ENCODE peak calls at places on chromosomes 2 and 18, in six cellular contexts. I is hepatocyte, T is heart left ventricle, O is left ventricle myocardium inferior, J is endodermal cell, E is PC-9. N is an unnamed sample.

GRCh38 chr2:25821225-25822056 is 56.8 kb downstream of the ASXL2 start:
- DNase-seq in I (no peak), T (no peak), O (no peak), J (no peak), E (no peak), N (peak; percentile 56)

GRCh38 chr2:169118060-169118459 is 48.7 kb downstream of the DHRS9 start:
- DNase-seq in I (no peak), T (peak; percentile 23), O (no peak), J (no peak), E (no peak), N (no peak)

GRCh38 chr2:235530735-235531134 is 36.9 kb downstream of the AGAP1 start:
- DNase-seq in I (no peak), T (no peak), O (no peak), J (no peak), E (no peak), N (no peak)

GRCh38 chr18:79791141-79791972 is 6.4 kb upstream of the KCNG2 start:
- DNase-seq in I (peak; percentile 72), T (no peak), O (peak; percentile 39), J (no peak), E (peak; percentile 63), N (peak; percentile 26)

GRCh38 chr2:172046866-172047265 is 38.4 kb upstream of the DLX1 start:
- DNase-seq in I (no peak), T (no peak), O (no peak), J (no peak), E (no peak), N (no peak)

GRCh38 chr2:31337197-31337596 is 77.3 kb downstream of the XDH start:
- DNase-seq in I (no peak), T (no peak), O (no peak), J (no peak), E (no peak), N (no peak)

GRCh38 chr2:8229546-8229986 is 452.3 kb upstream of the ID2 start:
- DNase-seq in I (peak; percentile 27), T (peak; percentile 47), O (peak; percentile 57), J (no peak), E (no peak), N (peak; percentile 79)

GRCh38 chr2:239226677-239227076 is 174.1 kb downstream of the HDAC4 start:
- DNase-seq in I (no peak), T (no peak), O (no peak), J (no peak), E (no peak), N (no peak)

GRCh38 chr2:128371248-128371630 is 52.6 kb upstream of the HS6ST1 start:
- DNase-seq in I (no peak), T (no peak), O (no peak), J (no peak), E (no peak), N (no peak)

GRCh38 chr2:70643715-70644114 is 90.1 kb upstream of the TGFA start:
- DNase-seq in I (no peak), T (no peak), O (no peak), J (peak; percentile 85), E (peak; percentile 43), N (peak; percentile 19)

GRCh38 chr2:13638181-13638580 is 921.4 kb downstream of the TRIB2 start:
- DNase-seq in I (no peak), T (no peak), O (no peak), J (no peak), E (no peak), N (peak; percentile 11)

GRCh38 chr18:70332694-70333093 is 43.8 kb downstream of the SOCS6 start:
- DNase-seq in I (no peak), T (no peak), O (no peak), J (no peak), E (no peak), N (no peak)

GRCh38 chr2:128134573-128134972 is 43.6 kb downstream of the UGGT1 start:
- DNase-seq in I (no peak), T (no peak), O (no peak), J (no peak), E (no peak), N (no peak)

GRCh38 chr2:229340086-229340760 is 69.1 kb upstream of the PID1 start:
- DNase-seq in I (no peak), T (no peak), O (no peak), J (no peak), E (no peak), N (peak; percentile 40)

GRCh38 chr18:48037481-48038271 is 107.2 kb upstream of the SMAD2 start:
- DNase-seq in I (no peak), T (peak; percentile 43), O (peak; percentile 42), J (peak; percentile 85), E (no peak), N (peak; percentile 8)

GRCh38 chr18:12371590-12371989 is 5.4 kb downstream of the AFG3L2 start:
- DNase-seq in I (no peak), T (no peak), O (no peak), J (no peak), E (no peak), N (no peak)

GRCh38 chr2:145764631-145765030 is 1244.7 kb upstream of the ZEB2 start:
- DNase-seq in I (no peak), T (peak; percentile 31), O (peak; percentile 60), J (no peak), E (no peak), N (no peak)

GRCh38 chr2:20642026-20642971 is 8.6 kb downstream of the HS1BP3 start:
- DNase-seq in I (peak; percentile 89), T (peak; percentile 76), O (peak; percentile 80), J (peak; percentile 95), E (peak; percentile 78), N (peak; percentile 58)

GRCh38 chr2:186431306-186431705 is 54.8 kb upstream of the ZC3H15 start:
- DNase-seq in I (no peak), T (no peak), O (no peak), J (no peak), E (no peak), N (no peak)

GRCh38 chr2:24429711-24430110 is 61.3 kb upstream of the NCOA1 start:
- DNase-seq in I (no peak), T (no peak), O (no peak), J (no peak), E (no peak), N (no peak)
- H3K4me3 ChIP-seq in I (no peak overlapping the region), T (no peak overlapping the region), O (no peak overlapping the region), J (no peak overlapping the region), E (no peak overlapping the region), N (no peak overlapping the region)

DNA sequence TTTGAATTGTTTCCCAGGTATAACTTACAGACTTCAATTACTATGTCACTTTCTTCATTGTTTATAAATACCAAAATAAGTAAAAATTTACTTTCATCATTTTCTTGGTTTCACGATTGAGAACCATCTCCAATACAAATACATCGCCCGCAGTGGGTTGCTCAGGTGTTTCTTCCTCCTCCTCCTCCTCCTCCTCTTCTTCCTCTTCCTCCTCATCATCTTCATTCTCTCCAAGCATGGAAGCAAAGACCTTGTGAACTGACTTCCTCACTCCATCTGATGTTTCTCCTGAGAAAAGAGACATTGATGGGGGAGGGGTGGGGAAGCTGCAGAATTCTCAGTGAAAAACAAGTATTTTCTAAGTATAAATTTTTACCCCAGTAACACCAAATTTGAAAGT is 6.6 kb downstream of the GTF3C3 start:
- DNase-seq in I (no peak), T (no peak), O (no peak), J (no peak), E (no peak), N (no peak)
- H3K36me3 ChIP-seq in I (no peaks in the 10 kb centered on the region), T (peaks cover 98% of the 10 kb centered on the region), O (peaks cover 100% of the 10 kb centered on the region), J (peaks cover 89% of the 10 kb centered on the region), E (peaks cover 10% of the 10 kb centered on the region), N (peaks cover 75% of the 10 kb centered on the region)

GRCh38 chr2:148680462-148680861 is 35.9 kb downstream of the EPC2 start:
- DNase-seq in I (no peak), T (no peak), O (no peak), J (no peak), E (no peak), N (no peak)
- H3K27me3 ChIP-seq in I (no peaks in the 10 kb centered on the region), T (no peaks in the 10 kb centered on the region), O (no peaks in the 10 kb centered on the region), J (no peaks in the 10 kb centered on the region), E (no peaks in the 10 kb centered on the region), N (no peaks in the 10 kb centered on the region)

GRCh38 chr2:241576293-241576654 is 17.7 kb downstream of the BOK start:
- DNase-seq in I (no peak), T (no peak), O (peak; percentile 13), J (peak; percentile 57), E (no peak), N (no peak)

GRCh38 chr2:241577413-241578122 is 19.0 kb downstream of the BOK start:
- DNase-seq in I (peak; percentile 64), T (no peak), O (peak; percentile 10), J (peak; percentile 38), E (no peak), N (no peak)

GRCh38 chr2:241575624-241576292 is 17.2 kb downstream of the BOK start:
- DNase-seq in I (no peak), T (no peak), O (no peak), J (no peak), E (no peak), N (no peak)

GRCh38 chr2:241573741-241574140 is 15.2 kb downstream of the BOK start:
- DNase-seq in I (no peak), T (no peak), O (no peak), J (peak; percentile 27), E (no peak), N (no peak)

GRCh38 chr2:241574911-241575623 is 16.5 kb downstream of the BOK start:
- DNase-seq in I (no peak), T (no peak), O (peak; percentile 3), J (peak; percentile 25), E (no peak), N (no peak)
- H3K4me3 ChIP-seq in I (no peak overlapping the region), T (no peak overlapping the region), O (no peak overlapping the region), J (no peak overlapping the region), E (no peak overlapping the region), N (no peak overlapping the region)

GRCh38 chr18:45932708-45933107 is 34.4 kb downstream of the EPG5 start:
- DNase-seq in I (no peak), T (no peak), O (no peak), J (no peak), E (no peak), N (no peak)
- H3K36me3 ChIP-seq in I (no peaks in the 10 kb centered on the region), T (peaks cover 97% of the 10 kb centered on the region), O (peaks cover 84% of the 10 kb centered on the region), J (peaks cover 52% of the 10 kb centered on the region), E (peaks cover 20% of the 10 kb centered on the region), N (peaks cover 54% of the 10 kb centered on the region)

N was measured in MG63.